ENCODE peak calls at places on chromosomes 16 and 17, in eight cellular contexts. W, E, G, R, V, K, Z and X are unnamed samples.

GRCh38 chr16:17994027-17994426 is 342.5 kb downstream of the NPIPA8 start:
- DNase-seq in W (no peak), E (no peak), G (no peak), R (no peak), V (no peak), K (no peak), Z (no peak), X (no peak)

GRCh38 chr16:28304214-28304613 is 11.9 kb downstream of the SBK1 start:
- DNase-seq in W (no peak), E (peak; percentile 61), G (peak; percentile 40), R (no peak), V (peak; percentile 48), K (peak; percentile 69), Z (no peak), X (peak; percentile 38)

GRCh38 chr16:66548868-66549267 is 1.1 kb downstream of the TK2 start:
- DNase-seq in W (no peak), E (no peak), G (no peak), R (no peak), V (no peak), K (no peak), Z (no peak), X (no peak)

GRCh38 chr17:181213-182163 is at the start of gene DOC2B:
- DNase-seq in W (no peak), E (peak; percentile 16), G (peak; percentile 27), R (peak; percentile 63), V (peak; percentile 26), K (peak; percentile 100), Z (no peak), X (peak; percentile 30)

GRCh38 chr16:51508813-51509212 is 357.7 kb upstream of the SALL1 start:
- DNase-seq in W (no peak), E (peak; percentile 71), G (peak; percentile 38), R (no peak), V (peak; percentile 69), K (no peak), Z (peak; percentile 58), X (peak; percentile 92)

GRCh38 chr17:62735027-62735651 is 73.0 kb downstream of the MARCHF10 start:
- DNase-seq in W (no peak), E (no peak), G (no peak), R (no peak), V (no peak), K (no peak), Z (no peak), X (no peak)

GRCh38 chr17:4945176-4945943 is 3.0 kb downstream of the PFN1 start:
- DNase-seq in W (peak; percentile 71), E (peak; percentile 90), G (peak; percentile 93), R (peak; percentile 67), V (peak; percentile 88), K (peak; percentile 99), Z (peak; percentile 87), X (peak; percentile 94)

GRCh38 chr17:43025290-43025657 is 243 bp downstream of the RND2 start:
- DNase-seq in W (no peak), E (no peak), G (no peak), R (peak; percentile 29), V (no peak), K (no peak), Z (peak; percentile 49), X (no peak)

GRCh38 chr16:57867000-57867561 is 64.8 kb upstream of the KIFC3 start:
- DNase-seq in W (no peak), E (no peak), G (peak; percentile 10), R (no peak), V (no peak), K (no peak), Z (no peak), X (no peak)

GRCh38 chr16:1614226-1615102 is 2.3 kb downstream of the CRAMP1 start:
- DNase-seq in W (peak; percentile 30), E (peak; percentile 46), G (peak; percentile 30), R (peak; percentile 37), V (peak; percentile 44), K (peak; percentile 98), Z (no peak), X (no peak)

GRCh38 chr17:4585203-4585939 is 1.0 kb downstream of the SMTNL2 start:
- DNase-seq in W (no peak), E (no peak), G (no peak), R (no peak), V (no peak), K (peak; percentile 86), Z (no peak), X (no peak)

GRCh38 chr17:44006581-44007345 is 2.3 kb downstream of the NAGS start:
- DNase-seq in W (peak; percentile 98), E (peak; percentile 97), G (peak; percentile 92), R (peak; percentile 97), V (peak; percentile 98), K (peak; percentile 99), Z (peak; percentile 99), X (peak; percentile 98)

GRCh38 chr17:38415250-38416194 is 12.7 kb upstream of the ARHGAP23 start:
- DNase-seq in W (peak; percentile 91), E (peak; percentile 54), G (peak; percentile 69), R (no peak), V (peak; percentile 56), K (peak; percentile 97), Z (no peak), X (peak; percentile 28)

GRCh38 chr17:70345061-70345460 is 175.7 kb downstream of the KCNJ2 start:
- DNase-seq in W (no peak), E (no peak), G (no peak), R (no peak), V (no peak), K (no peak), Z (no peak), X (no peak)

GRCh38 chr17:58303981-58304734 is 23.4 kb upstream of the MPO start:
- DNase-seq in W (peak; percentile 85), E (peak; percentile 44), G (peak; percentile 23), R (peak; percentile 27), V (peak; percentile 52), K (peak; percentile 96), Z (no peak), X (peak; percentile 36)

GRCh38 chr17:50636145-50636803 is 1.6 kb downstream of the ABCC3 start:
- DNase-seq in W (no peak), E (no peak), G (no peak), R (no peak), V (no peak), K (peak; percentile 64), Z (no peak), X (no peak)

GRCh38 chr16:69133555-69133954 is 1.1 kb downstream of the UTP4 start:
- DNase-seq in W (no peak), E (no peak), G (no peak), R (no peak), V (no peak), K (no peak), Z (no peak), X (no peak)
- H3K4me3 ChIP-seq in W (peak overlapping the region; percentile 98), E (peak overlapping the region; percentile 99), G (peak overlapping the region; percentile 91), R (peak overlapping the region; percentile 92), V (peak overlapping the region; percentile 96), K (peak overlapping the region; percentile 98), Z (no peak overlapping the region), X (peak overlapping the region; percentile 90)

GRCh38 chr16:87956771-87957279 is 5.6 kb downstream of the BANP start:
- DNase-seq in W (no peak), E (peak; percentile 72), G (peak; percentile 85), R (no peak), V (peak; percentile 71), K (no peak), Z (no peak), X (peak; percentile 87)
- TF ChIP-seq CTCF in W (no peak), E (peak; percentile 32), G (peak; percentile 63), R (peak; percentile 18), V (peak; percentile 36), K (peak; percentile 51), Z (no peak), X (peak; percentile 65)

GRCh38 chr17:45428954-45429337 is 3.7 kb downstream of the ARHGAP27 start:
- DNase-seq in W (peak; percentile 67), E (no peak), G (no peak), R (no peak), V (no peak), K (no peak), Z (no peak), X (no peak)
- H3K4me3 ChIP-seq in W (no peak overlapping the region), E (no peak overlapping the region), G (no peak overlapping the region), R (peak overlapping the region; percentile 24), V (no peak overlapping the region), K (no peak overlapping the region), Z (no peak overlapping the region), X (no peak overlapping the region)

GRCh38 chr16:86854058-86854621 is 275.8 kb downstream of the FOXL1 start:
- DNase-seq in W (no peak), E (no peak), G (peak; percentile 57), R (no peak), V (peak; percentile 26), K (no peak), Z (no peak), X (peak; percentile 99)
- TF ChIP-seq CTCF in W (no peak), E (no peak), G (no peak), R (no peak), V (no peak), K (no peak), Z (no peak), X (no peak)